ENCODE peak calls at places on chromosomes 13 and 19, in six cellular contexts. M is activated CD4-positive, alpha-beta T cell treated with anti-CD3 and anti-CD28 coated beads for 24 hours; J is brain microvascular endothelial cell; E is left cardiac atrium; F is iPS-NIHi11; V is activated T-cell treated with anti-CD3 and anti-CD28 coated beads, Interleukin-2, amount 50 U/mL, for 72 hours. D is an unnamed sample.

GRCh38 chr19:5680083-5680436 is 256 bp downstream of the MICOS13 start:
- DNase-seq in M (no peak), J (peak), E (peak), F (peak), V (no peak), D (no peak)

GRCh38 chr19:40493778-40494177 is 27.0 kb downstream of the SPTBN4 start:
- DNase-seq in M (no peak), J (no peak), E (no peak), F (no peak), V (no peak), D (no peak)

GRCh38 chr19:45418812-45419211 is 4.9 kb downstream of the ERCC1 start:
- DNase-seq in M (no peak), J (no peak), E (no peak), F (no peak), V (no peak), D (no peak)

GRCh38 chr13:95226932-95227718 is 74.1 kb downstream of the ABCC4 start:
- DNase-seq in M (no peak), J (no peak), E (no peak), F (no peak), V (no peak), D (no peak)

GRCh38 chr13:53201454-53202225 is 173.0 kb downstream of the OLFM4 start:
- DNase-seq in M (no peak), J (no peak), E (peak), F (peak), V (no peak), D (no peak)

GRCh38 chr19:1402411-1403070 is 1.2 kb upstream of the GAMT start:
- DNase-seq in M (no peak), J (no peak), E (no peak), F (no peak), V (no peak), D (no peak)

GRCh38 chr13:31282741-31283455 is 83.1 kb downstream of the B3GLCT start:
- DNase-seq in M (no peak), J (no peak), E (no peak), F (no peak), V (no peak), D (no peak)

GRCh38 chr13:51000576-51001260 is 91.1 kb downstream of the RNASEH2B start:
- DNase-seq in M (no peak), J (no peak), E (peak), F (no peak), V (no peak), D (no peak)

GRCh38 chr13:98507060-98507797 is 69.7 kb downstream of the STK24 start:
- DNase-seq in M (no peak), J (peak), E (peak), F (peak), V (no peak), D (no peak)

GRCh38 chr19:38666662-38667448 is 19.4 kb downstream of the ACTN4 start:
- DNase-seq in M (no peak), J (peak), E (peak), F (no peak), V (peak), D (no peak)

GRCh38 chr13:67369895-67370660 is 139.9 kb upstream of the PCDH9 start:
- DNase-seq in M (no peak), J (peak), E (no peak), F (no peak), V (no peak), D (no peak)

GRCh38 chr13:105612541-105612940 is 922.9 kb downstream of the EFNB2 start:
- DNase-seq in M (no peak), J (no peak), E (no peak), F (no peak), V (no peak), D (no peak)